ENCODE peak calls at places on chromosomes 12 and 14, in eight cellular contexts. I, W, Q, S, U, L, G and V are unnamed samples.

GRCh38 chr12:127306604-127307215 is 960.3 kb upstream of the TMEM132C start:
- DNase-seq in U (no peak), Q (no peak), S (peak; percentile 9), L (no peak), I (no peak), G (no peak), W (no peak), V (no peak)

GRCh38 chr14:74963178-74963704 is 7.8 kb upstream of the PGF start:
- DNase-seq in I (no peak), L (no peak), Q (no peak), G (no peak), S (no peak), W (peak; percentile 30), U (no peak), V (no peak)

GRCh38 chr14:46574236-46574970 is 77.2 kb downstream of the RPL10L start:
- DNase-seq in S (peak; percentile 44), L (no peak), Q (peak; percentile 42), G (no peak), I (no peak), W (no peak), U (no peak), V (peak; percentile 17)

GRCh38 chr14:75715926-75716780 is 55.1 kb downstream of the TTLL5 start:
- DNase-seq in L (no peak), G (no peak), W (no peak), I (no peak), S (peak; percentile 76), Q (peak; percentile 70), U (no peak), V (peak; percentile 18)

GRCh38 chr14:76193696-76194095 is 42.0 kb downstream of the GPATCH2L start:
- DNase-seq in U (peak; percentile 31), S (no peak), I (no peak), G (no peak), W (peak; percentile 28), L (no peak), Q (no peak), V (no peak)

GRCh38 chr12:28242888-28243633 is 52.8 kb downstream of the CCDC91 start:
- DNase-seq in S (peak; percentile 10), Q (no peak), U (no peak), W (no peak), L (no peak), I (no peak), G (no peak), V (no peak)

GRCh38 chr12:56722832-56723231 is 2.3 kb downstream of the NACA start:
- DNase-seq in Q (no peak), I (no peak), S (no peak), G (no peak), W (no peak), U (no peak), L (no peak), V (no peak)

GRCh38 chr12:77054856-77055255 is 10.5 kb downstream of the E2F7 start:
- DNase-seq in L (no peak), I (no peak), W (no peak), U (no peak), G (no peak), Q (no peak), S (no peak), V (no peak)

GRCh38 chr12:26748741-26749431 is 84.1 kb downstream of the ITPR2 start:
- DNase-seq in W (peak; percentile 72), L (no peak), U (peak; percentile 71), I (no peak), G (no peak), S (peak; percentile 89), Q (peak; percentile 82), V (peak; percentile 41)

GRCh38 chr12:53051058-53051880 is 1.4 kb downstream of the TNS2 start:
- DNase-seq in S (no peak), U (no peak), G (peak; percentile 74), W (no peak), I (peak; percentile 44), L (no peak), Q (peak; percentile 92), V (peak; percentile 71)

GRCh38 chr14:61737913-61738312 is 24.3 kb upstream of the SNAPC1 start:
- DNase-seq in G (no peak), S (no peak), I (no peak), W (no peak), Q (peak; percentile 39), L (no peak), U (no peak), V (no peak)

GRCh38 chr12:128259556-128260070 is 7.4 kb upstream of the TMEM132C start:
- DNase-seq in L (peak; percentile 64), W (peak; percentile 30), U (no peak), S (peak; percentile 2), I (peak; percentile 76), G (peak; percentile 70), Q (peak; percentile 27), V (no peak)

GRCh38 chr12:2054091-2055018 is 1.6 kb downstream of the CACNA1C start:
- DNase-seq in Q (peak; percentile 16), S (no peak), U (no peak), I (peak; percentile 25), G (peak; percentile 33), W (no peak), L (no peak), V (no peak)

DNA sequence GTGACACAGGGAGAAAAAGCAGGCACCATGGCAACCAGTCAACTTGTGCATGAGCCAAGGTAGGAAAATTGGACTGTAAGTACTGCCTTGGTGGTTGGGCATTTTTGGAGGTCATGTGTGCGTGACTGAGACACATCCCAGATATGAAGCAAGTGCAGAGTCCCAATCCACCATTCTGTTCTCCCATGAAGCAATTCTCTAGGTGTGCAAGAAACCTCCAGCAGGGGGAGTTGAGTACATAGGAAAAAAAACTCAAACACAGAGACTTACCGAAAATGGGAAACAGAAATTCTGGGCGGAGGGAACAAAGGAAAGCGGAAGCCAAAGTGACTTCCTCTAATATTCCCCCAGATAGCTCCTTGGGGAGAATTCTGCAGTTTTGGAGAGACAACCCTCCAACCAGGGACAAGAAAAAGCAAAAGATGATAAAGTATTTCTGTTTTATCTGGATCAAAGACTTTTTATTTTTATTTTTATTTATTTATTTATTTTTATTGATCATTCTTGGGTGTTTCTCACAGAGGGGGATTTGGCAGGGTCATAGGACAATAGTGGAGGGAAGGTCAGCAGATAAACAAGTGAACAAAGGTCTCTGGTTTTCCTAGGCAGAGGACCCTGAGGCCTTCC is 76.9 kb downstream of the APOBEC1 start:
- DNase-seq in I (no peak), L (peak; percentile 18), S (peak; percentile 27), G (peak; percentile 65), Q (peak; percentile 66), W (peak; percentile 64), U (no peak), V (peak; percentile 81)
- TF ChIP-seq CTCF in I (no peak), L (peak; percentile 69), S (peak; percentile 56), G (peak; percentile 47), Q (peak; percentile 59), W (peak; percentile 50), U (peak; percentile 68), V (peak; percentile 58)

DNA sequence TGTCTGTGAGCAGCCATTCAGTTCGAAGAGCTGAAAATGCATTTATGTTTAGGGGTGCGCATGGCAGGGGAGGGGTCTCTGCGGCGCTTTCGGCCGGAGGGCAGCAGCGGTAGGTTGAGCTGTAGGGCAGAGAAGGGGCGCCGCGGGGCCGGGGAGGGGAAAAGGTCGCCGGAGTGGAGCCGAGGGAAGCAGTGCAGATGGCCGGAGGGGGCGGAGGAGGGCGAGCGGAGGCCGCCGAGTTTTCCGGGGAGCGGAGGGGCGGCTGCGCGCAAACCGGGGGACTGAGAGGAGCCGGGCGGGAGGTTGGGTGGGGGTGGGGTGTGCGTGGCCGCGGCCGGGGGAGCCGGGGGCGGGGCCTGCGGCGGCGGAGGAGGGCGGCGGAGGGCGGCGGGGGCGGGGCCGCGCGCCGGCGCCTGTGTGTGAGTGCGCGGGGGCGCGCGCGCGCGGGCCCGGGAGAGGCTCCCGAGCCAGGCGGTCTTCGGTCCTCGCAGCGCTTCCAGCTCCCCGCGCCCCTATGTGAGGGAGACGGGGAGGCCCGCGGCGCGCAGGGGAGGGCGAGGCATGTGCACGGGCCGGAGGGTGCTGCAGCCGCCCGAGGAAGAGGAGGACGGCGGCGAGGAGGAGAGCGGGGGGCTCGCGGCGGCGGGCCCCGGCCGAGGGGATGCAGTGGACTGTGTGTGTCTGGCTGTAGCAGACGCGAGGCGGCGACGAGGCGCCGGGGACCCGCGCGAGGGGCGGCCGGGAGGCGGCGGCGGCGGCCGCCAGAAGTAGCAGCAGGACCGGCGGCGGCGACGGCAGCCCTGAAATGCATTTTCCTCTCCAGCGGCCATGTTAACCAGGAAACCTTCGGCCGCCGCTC is at the start of gene DYRK2:
- DNase-seq in L (peak; percentile 71), S (peak; percentile 77), Q (peak; percentile 83), G (peak; percentile 94), I (peak; percentile 83), W (peak; percentile 90), U (peak; percentile 89), V (peak; percentile 65)
- TF ChIP-seq CTCF in L (peak; percentile 24), S (peak; percentile 4), Q (no peak), G (peak; percentile 25), I (no peak), W (no peak), U (peak; percentile 21), V (peak; percentile 7)

GRCh38 chr14:39230416-39230815 is 3.3 kb upstream of the MIA2 start:
- DNase-seq in U (no peak), Q (no peak), I (no peak), G (no peak), W (no peak), S (no peak), L (no peak), V (no peak)

GRCh38 chr14:39229601-39230110 is 4.1 kb upstream of the MIA2 start:
- DNase-seq in I (no peak), W (no peak), L (no peak), U (no peak), G (no peak), Q (no peak), S (no peak), V (no peak)

GRCh38 chr14:39229222-39229543 is 4.5 kb upstream of the MIA2 start:
- DNase-seq in G (no peak), I (no peak), W (peak; percentile 67), Q (no peak), L (no peak), U (peak; percentile 18), S (no peak), V (no peak)

GRCh38 chr14:39233680-39234326 is at the start of gene MIA2:
- DNase-seq in Q (no peak), L (no peak), W (no peak), G (no peak), I (no peak), U (no peak), S (no peak), V (no peak)

GRCh38 chr14:39232554-39233415 is 930 bp upstream of the MIA2 start:
- DNase-seq in L (no peak), W (peak; percentile 22), Q (peak; percentile 94), G (peak; percentile 30), I (no peak), S (peak; percentile 77), U (no peak), V (peak; percentile 57)
- TF ChIP-seq CTCF in L (no peak), W (no peak), Q (no peak), G (no peak), I (no peak), S (no peak), U (no peak), V (no peak)

GRCh38 chr14:69708586-69709169 is 58.3 kb upstream of the SRSF5 start:
- DNase-seq in W (peak; percentile 60), L (peak; percentile 51), I (peak; percentile 37), U (no peak), G (no peak), S (no peak), Q (peak; percentile 33), V (peak; percentile 19)
- TF ChIP-seq CTCF in W (peak; percentile 42), L (peak; percentile 47), I (peak; percentile 39), U (peak; percentile 40), G (peak; percentile 12), S (peak; percentile 48), Q (peak; percentile 53), V (no peak)